ENCODE peak calls at places on chromosomes 13 and 19, in six cellular contexts. N is lower leg skin, R is GM12878, P is tibial nerve, L is ovary, B is spleen. K is an unnamed sample.

GRCh38 chr19:5305163-5305562 is 35.4 kb downstream of the PTPRS start:
- DNase-seq in N (no peak), R (no peak), P (no peak), L (no peak), B (no peak), K (no peak)

GRCh38 chr19:31470229-31470939 is 121.1 kb upstream of the TSHZ3 start:
- DNase-seq in N (no peak), R (no peak), P (no peak), L (no peak), B (no peak), K (no peak)

GRCh38 chr13:104015646-104016396 is 949.6 kb upstream of the SLC10A2 start:
- DNase-seq in N (no peak), R (no peak), P (no peak), L (no peak), B (no peak), K (no peak)

GRCh38 chr13:96539791-96540190 is 449.9 kb downstream of the HS6ST3 start:
- DNase-seq in N (no peak), R (no peak), P (no peak), L (no peak), B (no peak), K (no peak)

GRCh38 chr19:5680083-5680436 is 256 bp downstream of the MICOS13 start:
- DNase-seq in N (no peak), R (no peak), P (no peak), L (no peak), B (peak; percentile 90), K (no peak)

GRCh38 chr13:106493569-106493968 is 41.9 kb downstream of the EFNB2 start:
- DNase-seq in N (no peak), R (peak; percentile 52), P (no peak), L (no peak), B (no peak), K (no peak)

GRCh38 chr13:24610956-24611355 is 69.3 kb upstream of the ATP12A start:
- DNase-seq in N (no peak), R (no peak), P (no peak), L (no peak), B (no peak), K (no peak)

GRCh38 chr19:40594657-40595077 is 6.5 kb upstream of the LTBP4 start:
- DNase-seq in N (no peak), R (no peak), P (no peak), L (no peak), B (no peak), K (no peak)

GRCh38 chr13:62747629-62748028 is 1332.0 kb upstream of the PCDH20 start:
- DNase-seq in N (no peak), R (no peak), P (no peak), L (no peak), B (no peak), K (no peak)

GRCh38 chr19:18912933-18913332 is 6.3 kb downstream of the COPE start:
- DNase-seq in N (no peak), R (no peak), P (no peak), L (no peak), B (no peak), K (no peak)

GRCh38 chr19:29974701-29975100 is 32.7 kb downstream of the URI1 start:
- DNase-seq in N (no peak), R (no peak), P (no peak), L (no peak), B (no peak), K (no peak)

GRCh38 chr13:26442541-26442940 is 114.9 kb upstream of the WASF3 start:
- DNase-seq in N (no peak), R (no peak), P (no peak), L (no peak), B (no peak), K (no peak)

GRCh38 chr13:27770809-27771208 is 21.5 kb upstream of the GSX1 start:
- DNase-seq in N (no peak), R (no peak), P (no peak), L (no peak), B (no peak), K (no peak)

GRCh38 chr13:26112843-26113242 is 61.0 kb upstream of the SHISA2 start:
- DNase-seq in N (no peak), R (no peak), P (no peak), L (no peak), B (no peak), K (no peak)

GRCh38 chr19:14214580-14214979 is 8.6 kb upstream of the ADGRL1 start:
- DNase-seq in N (no peak), R (no peak), P (no peak), L (no peak), B (no peak), K (no peak)

GRCh38 chr13:93244141-93244917 is 17.7 kb downstream of the GPC6 start:
- DNase-seq in N (no peak), R (no peak), P (no peak), L (no peak), B (no peak), K (no peak)

GRCh38 chr19:18408053-18408476 is 10.6 kb upstream of the LRRC25 start:
- DNase-seq in N (peak; percentile 19), R (peak; percentile 87), P (no peak), L (no peak), B (peak; percentile 84), K (no peak)

GRCh38 chr19:3670258-3670795 is 29.9 kb downstream of the PIP5K1C start:
- DNase-seq in N (peak; percentile 59), R (no peak), P (peak; percentile 81), L (peak; percentile 87), B (no peak), K (no peak)

GRCh38 chr13:24307211-24308067 is 1.9 kb upstream of the C1QTNF9 start:
- DNase-seq in N (no peak), R (no peak), P (no peak), L (no peak), B (no peak), K (no peak)

GRCh38 chr13:53460776-53461175 is 432.2 kb downstream of the OLFM4 start:
- DNase-seq in N (no peak), R (no peak), P (no peak), L (no peak), B (no peak), K (no peak)

DNA sequence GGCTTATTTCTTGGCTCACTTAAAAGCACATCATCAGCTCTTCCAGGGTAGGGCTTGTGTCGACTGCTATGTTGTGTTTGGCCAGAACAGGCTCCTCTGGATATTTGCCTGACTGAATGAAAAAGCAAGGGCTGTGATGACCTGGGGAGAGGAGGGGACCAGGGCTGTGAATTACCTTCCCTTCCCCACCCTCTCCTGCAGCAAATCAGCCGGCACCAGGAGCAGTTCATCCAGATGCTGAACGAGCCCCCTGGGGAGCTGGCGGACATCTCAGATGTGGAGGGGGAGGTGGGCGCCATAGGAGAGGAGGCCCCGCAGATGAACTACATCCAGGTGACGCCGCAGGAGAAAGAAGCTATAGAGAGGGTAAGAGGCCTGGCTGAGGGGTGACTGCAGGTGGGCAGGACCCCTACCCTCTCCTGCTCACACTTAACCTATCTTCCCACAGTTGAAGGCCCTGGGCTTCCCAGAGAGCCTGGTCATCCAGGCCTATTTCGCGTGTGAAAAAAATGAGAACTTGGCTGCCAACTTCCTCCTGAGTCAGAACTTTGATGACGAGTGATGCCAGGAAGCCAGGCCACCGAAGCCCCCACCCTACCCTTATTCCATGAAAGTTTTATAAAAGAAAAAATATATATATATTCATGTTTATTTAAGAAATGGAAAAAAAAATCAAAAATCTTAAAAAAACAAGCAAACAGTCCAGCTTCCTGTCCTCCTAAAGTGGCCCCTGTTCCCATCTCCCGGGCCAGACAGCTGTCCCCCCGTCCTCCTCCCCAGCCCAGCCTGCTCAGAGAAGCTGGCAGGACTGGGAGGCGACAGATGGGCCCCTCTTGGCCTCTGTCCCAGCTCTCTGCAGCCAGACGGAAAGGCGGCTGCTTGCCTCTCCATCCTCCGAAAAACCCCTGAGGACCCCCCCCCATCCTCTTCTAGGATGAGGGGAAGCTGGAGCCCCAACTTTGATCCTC is 4.3 kb downstream of the GADD45GIP1 start:
- DNase-seq in N (no peak), R (no peak), P (no peak), L (peak; percentile 49), B (no peak), K (no peak)
- H3K4me3 ChIP-seq in N (no peak overlapping the region), R (no peak overlapping the region), P (no peak overlapping the region), L (no peak overlapping the region), B (no peak overlapping the region), K (no peak overlapping the region)

GRCh38 chr13:114100446-114101320 is 31.7 kb downstream of the RASA3 start:
- DNase-seq in N (no peak), R (no peak), P (peak; percentile 19), L (peak; percentile 31), B (peak; percentile 73), K (no peak)

GRCh38 chr13:114097504-114097892 is 34.9 kb downstream of the RASA3 start:
- DNase-seq in N (no peak), R (no peak), P (no peak), L (peak; percentile 20), B (peak; percentile 66), K (no peak)

GRCh38 chr13:114099918-114100445 is 32.4 kb downstream of the RASA3 start:
- DNase-seq in N (no peak), R (no peak), P (peak; percentile 15), L (no peak), B (no peak), K (no peak)

GRCh38 chr13:114097893-114098688 is 34.3 kb downstream of the RASA3 start:
- DNase-seq in N (no peak), R (no peak), P (peak; percentile 8), L (peak; percentile 29), B (peak; percentile 58), K (no peak)

GRCh38 chr13:114099191-114099590 is 33.2 kb downstream of the RASA3 start:
- DNase-seq in N (peak; percentile 60), R (no peak), P (peak; percentile 69), L (peak; percentile 55), B (peak; percentile 75), K (no peak)
- TF ChIP-seq POLR2A in N (no peak), R (no peak), P (no peak), L (no peak), B (no peak), K (no peak)

GRCh38 chr19:17323973-17324327 is 10.7 kb downstream of the ANO8 start:
- DNase-seq in N (no peak), R (no peak), P (no peak), L (no peak), B (no peak), K (no peak)
- H3K4me3 ChIP-seq in N (no peak overlapping the region), R (no peak overlapping the region), P (no peak overlapping the region), L (no peak overlapping the region), B (no peak overlapping the region), K (no peak overlapping the region)

GRCh38 chr19:39426170-39426569 is 9.6 kb downstream of the RPS16 start:
- DNase-seq in N (no peak), R (no peak), P (no peak), L (no peak), B (no peak), K (no peak)

GRCh38 chr19:39424934-39425333 is 10.8 kb downstream of the RPS16 start:
- DNase-seq in N (no peak), R (no peak), P (no peak), L (peak; percentile 34), B (peak; percentile 55), K (no peak)

GRCh38 chr19:39423258-39424086 is 11.0 kb downstream of the PLEKHG2 start:
- DNase-seq in N (no peak), R (no peak), P (no peak), L (peak; percentile 40), B (peak; percentile 74), K (no peak)

GRCh38 chr19:39427707-39428106 is 8.0 kb downstream of the RPS16 start:
- DNase-seq in N (no peak), R (no peak), P (no peak), L (no peak), B (no peak), K (no peak)

DNA sequence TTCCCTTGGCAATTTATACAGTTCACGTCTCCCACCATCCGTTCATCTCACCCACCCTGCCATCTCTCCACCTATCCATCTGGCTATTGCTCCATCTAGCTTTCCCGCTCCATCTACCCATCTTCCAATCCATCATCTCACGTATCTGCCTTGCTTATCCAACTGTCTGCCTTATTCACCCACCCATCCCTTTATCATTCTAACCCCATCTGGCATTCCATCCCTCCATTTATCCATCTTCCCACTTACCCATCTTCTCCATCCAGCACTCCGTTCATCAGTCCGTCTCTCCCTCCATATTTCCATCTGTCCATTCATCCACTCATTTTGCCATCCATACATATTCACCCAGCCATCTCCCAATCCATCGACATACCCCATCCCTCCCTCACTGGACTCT is 10.0 kb downstream of the RPS16 start:
- DNase-seq in N (no peak), R (no peak), P (no peak), L (no peak), B (no peak), K (no peak)
- TF ChIP-seq POLR2A in N (no peak), R (peak; percentile 39), P (no peak), L (no peak), B (no peak), K (no peak)

K was measured in esophagus squamous epithelium.